ENCODE peak calls at places on chromosome 4, in nine cellular contexts. G is Right ventricle myocardium superior; B is activated T-cell treated with anti-CD3 and anti-CD28 coated beads, Interleukin-2, amount 50 U/mL, for 24 hours; K is T-cell; R is activated CD4-positive, alpha-beta T cell treated with anti-CD3 and anti-CD28 coated beads for 48 hours; W is right cardiac atrium; D is amygdala; X is RPMI8226; Y is iris pigment epithelial cell. A is an unnamed sample.

GRCh38 chr4:99816611-99817309 is at the start of gene DAPP1:
- DNase-seq in G (peak), B (peak), D (no peak), X (peak), Y (no peak), R (peak), W (peak), K (peak), A (peak)

GRCh38 chr4:156347412-156348075 is 393.9 kb upstream of the CTSO start:
- DNase-seq in D (no peak), G (no peak), K (no peak), X (no peak), Y (peak), B (no peak), W (no peak), R (no peak), A (no peak)

GRCh38 chr4:159212675-159213297 is 109.9 kb downstream of the RAPGEF2 start:
- DNase-seq in G (no peak), X (no peak), R (no peak), B (no peak), K (no peak), D (no peak), W (no peak), Y (no peak), A (no peak)

GRCh38 chr4:5622596-5622995 is 85.8 kb downstream of the EVC2 start:
- DNase-seq in B (no peak), Y (no peak), D (no peak), R (no peak), W (no peak), K (no peak), G (no peak), X (no peak), A (no peak)

GRCh38 chr4:56874166-56874565 is 33.5 kb upstream of the REST start:
- DNase-seq in B (no peak), W (no peak), R (no peak), K (no peak), X (no peak), D (no peak), Y (no peak), G (no peak), A (no peak)

GRCh38 chr4:169160825-169161224 is 109.9 kb downstream of the SH3RF1 start:
- DNase-seq in Y (peak), D (no peak), X (no peak), W (no peak), R (no peak), B (no peak), K (no peak), G (no peak), A (no peak)

GRCh38 chr4:6119507-6120020 is 80.8 kb downstream of the JAKMIP1 start:
- DNase-seq in X (no peak), R (no peak), Y (no peak), B (no peak), G (no peak), D (no peak), W (no peak), K (no peak), A (no peak)

GRCh38 chr4:47704693-47705325 is 133.1 kb downstream of the CORIN start:
- DNase-seq in W (peak), G (no peak), R (peak), Y (peak), B (no peak), D (no peak), X (peak), K (no peak), A (no peak)

GRCh38 chr4:75030649-75031235 is 97.8 kb downstream of the PARM1 start:
- DNase-seq in B (no peak), D (no peak), R (no peak), X (no peak), Y (no peak), G (no peak), K (no peak), W (no peak), A (no peak)

GRCh38 chr4:112214397-112215264 is 17.0 kb upstream of the AP1AR start:
- DNase-seq in B (no peak), D (no peak), K (no peak), G (no peak), X (peak), Y (peak), W (no peak), R (no peak), A (peak)

GRCh38 chr4:73391774-73392173 is 12.3 kb upstream of the ALB start:
- DNase-seq in G (no peak), W (no peak), X (no peak), R (no peak), Y (no peak), K (no peak), D (no peak), B (no peak), A (no peak)

GRCh38 chr4:8162625-8163024 is 4.0 kb upstream of the ABLIM2 start:
- DNase-seq in X (no peak), Y (no peak), W (peak), B (no peak), D (no peak), G (no peak), K (no peak), R (no peak), A (no peak)

GRCh38 chr4:22595684-22596083 is 79.8 kb upstream of the ADGRA3 start:
- DNase-seq in W (no peak), R (no peak), D (no peak), K (no peak), X (no peak), Y (no peak), B (no peak), G (no peak), A (no peak)

GRCh38 chr4:119526786-119527550 is 101.6 kb downstream of the PDE5A start:
- DNase-seq in D (no peak), G (no peak), R (no peak), X (no peak), W (no peak), B (no peak), K (no peak), Y (peak), A (no peak)

GRCh38 chr4:28744066-28744465 is 1883.4 kb downstream of the STIM2 start:
- DNase-seq in R (no peak), D (no peak), X (no peak), G (no peak), Y (peak), W (no peak), K (no peak), B (no peak), A (no peak)

GRCh38 chr4:83013931-83014330 is 3.3 kb upstream of the LIN54 start:
- DNase-seq in R (no peak), B (no peak), D (no peak), X (no peak), G (no peak), K (no peak), W (no peak), Y (no peak), A (no peak)

GRCh38 chr4:185874516-185875230 is 62.7 kb upstream of the SORBS2 start:
- DNase-seq in B (no peak), K (no peak), D (no peak), G (no peak), X (no peak), Y (peak), R (no peak), W (no peak), A (no peak)

GRCh38 chr4:141534985-141535384 is 101.4 kb upstream of the IL15 start:
- DNase-seq in Y (peak), R (no peak), W (no peak), B (no peak), D (no peak), K (no peak), G (no peak), X (no peak), A (no peak)

GRCh38 chr4:76772498-76773106 is 125.3 kb downstream of the SOWAHB start:
- DNase-seq in D (no peak), R (no peak), W (no peak), B (no peak), G (no peak), K (no peak), X (peak), Y (peak), A (no peak)

GRCh38 chr4:5968246-5968645 is 50.0 kb downstream of the C4orf50 start:
- DNase-seq in X (no peak), B (no peak), W (no peak), K (no peak), R (no peak), G (no peak), D (no peak), Y (no peak), A (no peak)

GRCh38 chr4:25969374-25969773 is 55.4 kb downstream of the SMIM20 start:
- DNase-seq in D (no peak), K (no peak), B (no peak), X (no peak), G (no peak), Y (no peak), W (no peak), R (no peak), A (no peak)

GRCh38 chr4:1047976-1048780 is 36.8 kb downstream of the FGFRL1 start:
- DNase-seq in B (peak), X (no peak), Y (no peak), G (peak), W (peak), D (no peak), R (no peak), K (no peak), A (no peak)

GRCh38 chr4:76251448-76252270 is at the start of gene FAM47E:
- DNase-seq in K (no peak), Y (peak), X (peak), B (peak), D (no peak), W (peak), G (peak), R (peak), A (peak)

GRCh38 chr4:186266699-186267467 is 894 bp downstream of the F11 start:
- DNase-seq in Y (peak), G (no peak), D (no peak), B (no peak), W (no peak), K (no peak), R (no peak), X (no peak), A (no peak)

GRCh38 chr4:39682133-39682532 is 15.8 kb upstream of the UBE2K start:
- DNase-seq in G (no peak), W (no peak), R (no peak), D (no peak), Y (no peak), K (no peak), X (no peak), B (no peak), A (no peak)

GRCh38 chr4:93384897-93385296 is 443.7 kb upstream of the ATOH1 start:
- DNase-seq in B (no peak), Y (peak), K (no peak), X (no peak), D (no peak), W (no peak), R (no peak), G (no peak), A (no peak)

GRCh38 chr4:98516042-98516440 is 142.4 kb downstream of the TSPAN5 start:
- DNase-seq in B (no peak), Y (peak), W (no peak), X (no peak), D (no peak), G (no peak), K (no peak), R (no peak), A (no peak)

GRCh38 chr4:112526061-112526460 is 10.1 kb upstream of the NEUROG2 start:
- DNase-seq in D (no peak), Y (no peak), R (no peak), K (no peak), B (no peak), G (no peak), W (no peak), X (no peak), A (no peak)

GRCh38 chr4:40918330-40918729 is 168.6 kb downstream of the NSUN7 start:
- DNase-seq in G (peak), R (no peak), K (no peak), Y (peak), D (no peak), W (peak), B (no peak), X (peak), A (no peak)

GRCh38 chr4:15003891-15004700 is 1.8 kb downstream of the CPEB2 start:
- DNase-seq in K (peak), W (peak), D (no peak), X (peak), R (peak), B (peak), G (peak), Y (peak), A (peak)

GRCh38 chr4:2285665-2286381 is 23.9 kb upstream of the MXD4 start:
- DNase-seq in B (no peak), X (no peak), W (peak), D (no peak), G (peak), K (no peak), Y (no peak), R (no peak), A (no peak)

GRCh38 chr4:138938371-138938699 is 77.2 kb upstream of the NOCT start:
- DNase-seq in G (no peak), K (no peak), W (no peak), X (peak), R (no peak), B (no peak), Y (peak), D (no peak), A (no peak)

GRCh38 chr4:126697748-126698147 is 935.0 kb upstream of the INTU start:
- DNase-seq in K (no peak), R (no peak), X (no peak), B (no peak), W (no peak), D (no peak), Y (peak), G (no peak), A (no peak)

GRCh38 chr4:157271166-157271869 is 50.8 kb downstream of the GRIA2 start:
- DNase-seq in W (no peak), G (no peak), R (no peak), B (no peak), K (no peak), Y (peak), D (no peak), X (no peak), A (no peak)

GRCh38 chr4:86536166-86536565 is 57.9 kb upstream of the PTPN13 start:
- DNase-seq in D (no peak), R (no peak), W (no peak), Y (peak), G (no peak), K (no peak), X (no peak), B (no peak), A (no peak)

GRCh38 chr4:84939111-84939510 is 27.4 kb downstream of the WDFY3 start:
- DNase-seq in R (no peak), D (no peak), X (no peak), B (no peak), K (no peak), G (no peak), Y (no peak), W (no peak), A (no peak)

GRCh38 chr4:7387925-7388324 is 46.8 kb downstream of the PSAPL1 start:
- DNase-seq in K (no peak), B (no peak), Y (no peak), X (no peak), D (no peak), W (no peak), G (no peak), R (no peak), A (no peak)

GRCh38 chr4:167989815-167990214 is 102.5 kb upstream of the ANXA10 start:
- DNase-seq in K (no peak), G (no peak), Y (peak), X (no peak), W (no peak), B (no peak), R (no peak), D (no peak), A (no peak)

A was measured in immature natural killer cell.